ENCODE peak calls at places on chromosome 5, in five cellular contexts. R, Y, U, C and E are unnamed samples.
A peak's percentile ranks its signal among the peaks of the same experiment; 100 is the strongest.

GRCh38 chr5:61363715-61364114 is 31.7 kb downstream of the ZSWIM6 start:
- DNase-seq in U (no peak), C (no peak), Y (no peak), R (no peak), E (no peak)

GRCh38 chr5:61965074-61965473 is 340.9 kb upstream of the KIF2A start:
- DNase-seq in Y (peak; percentile 17), U (no peak), C (no peak), R (no peak), E (no peak)

GRCh38 chr5:43649256-43649655 is 46.3 kb downstream of the NNT start:
- DNase-seq in R (no peak), Y (peak; percentile 74), C (no peak), U (no peak), E (no peak)

GRCh38 chr5:178241259-178241658 is 8.7 kb upstream of the PHYKPL start:
- DNase-seq in Y (no peak), U (no peak), C (no peak), R (no peak), E (no peak)

GRCh38 chr5:56175465-56175864 is 57.7 kb downstream of the ANKRD55 start:
- DNase-seq in U (no peak), C (peak; percentile 75), R (no peak), Y (peak; percentile 69), E (peak; percentile 50)

GRCh38 chr5:6712136-6712581 is 1.1 kb upstream of the TENT4A start:
- DNase-seq in Y (peak; percentile 68), U (no peak), C (peak; percentile 59), R (no peak), E (peak; percentile 52)

GRCh38 chr5:164098536-164098935 is 593.1 kb downstream of the MAT2B start:
- DNase-seq in Y (no peak), U (no peak), R (no peak), C (no peak), E (no peak)

GRCh38 chr5:122312670-122312988 is 592 bp downstream of the SNCAIP start:
- DNase-seq in R (no peak), Y (peak; percentile 30), U (peak; percentile 23), C (peak; percentile 44), E (no peak)

GRCh38 chr5:93278876-93279275 is 302.1 kb downstream of the NR2F1-AS1 start:
- DNase-seq in Y (peak; percentile 49), U (no peak), R (no peak), C (no peak), E (no peak)

GRCh38 chr5:174773371-174773770 is 49.0 kb downstream of the MSX2 start:
- DNase-seq in U (no peak), Y (no peak), C (no peak), R (no peak), E (no peak)

GRCh38 chr5:133256276-133256675 is 204.5 kb downstream of the HSPA4 start:
- DNase-seq in Y (no peak), R (no peak), C (no peak), U (no peak), E (no peak)

GRCh38 chr5:479566-480319 is 36.8 kb downstream of the EXOC3 start:
- DNase-seq in R (no peak), Y (no peak), U (no peak), C (no peak), E (no peak)

GRCh38 chr5:54663876-54664275 is 146.3 kb downstream of the SNX18 start:
- DNase-seq in C (peak; percentile 46), R (peak; percentile 55), Y (peak; percentile 96), U (no peak), E (no peak)